ENCODE peak calls at places on chromosome 19, in six cellular contexts. W is GM20000, P is Ammon's horn, D is caudate nucleus, Z is iris pigment epithelial cell, C is SJSA1. E is an unnamed sample.

GRCh38 chr19:7665076-7665475 is 3.8 kb upstream of the RETN start:
- DNase-seq in W (no peak), C (no peak), Z (peak), P (peak), D (no peak), E (no peak)

GRCh38 chr19:3459965-3460582 is 20.3 kb downstream of the SMIM24 start:
- DNase-seq in D (no peak), W (no peak), C (no peak), P (no peak), Z (no peak), E (no peak)

GRCh38 chr19:33518541-33518940 is 3.0 kb downstream of the PEPD start:
- DNase-seq in C (no peak), D (no peak), W (no peak), Z (no peak), P (no peak), E (no peak)

GRCh38 chr19:33673258-33673875 is 51.6 kb downstream of the CHST8 start:
- DNase-seq in D (no peak), W (no peak), C (no peak), P (no peak), Z (no peak), E (no peak)

GRCh38 chr19:53994811-53995210 is 3.4 kb downstream of the CACNG6 start:
- DNase-seq in D (no peak), W (no peak), C (no peak), Z (peak), P (no peak), E (no peak)

GRCh38 chr19:18441804-18442788 is 4.2 kb upstream of the ISYNA1 start:
- DNase-seq in C (no peak), W (no peak), Z (no peak), D (no peak), P (no peak), E (no peak)

GRCh38 chr19:34808566-34808965 is 35.6 kb upstream of the ZNF599 start:
- DNase-seq in D (no peak), W (no peak), Z (peak), C (peak), P (no peak), E (no peak)

GRCh38 chr19:35354898-35355297 is 3.4 kb upstream of the FFAR3 start:
- DNase-seq in Z (no peak), W (no peak), D (no peak), P (no peak), C (no peak), E (no peak)

GRCh38 chr19:16061943-16062342 is 14.4 kb upstream of the TPM4 start:
- DNase-seq in D (no peak), P (no peak), Z (no peak), C (no peak), W (peak), E (no peak)

GRCh38 chr19:52935434-52935833 is 12.2 kb upstream of the ZNF888 start:
- DNase-seq in D (no peak), Z (peak), P (no peak), C (peak), W (no peak), E (no peak)

GRCh38 chr19:17605117-17605516 is 49.7 kb downstream of the COLGALT1 start:
- DNase-seq in D (no peak), P (no peak), Z (no peak), W (no peak), C (no peak), E (no peak)

GRCh38 chr19:12984143-12984627 is 11.1 kb upstream of the NFIX start:
- DNase-seq in C (no peak), P (no peak), Z (no peak), W (no peak), D (no peak), E (no peak)

GRCh38 chr19:3282564-3282963 is 58.1 kb downstream of the CELF5 start:
- DNase-seq in C (no peak), P (no peak), Z (no peak), W (no peak), D (no peak), E (no peak)

GRCh38 chr19:29487432-29487831 is 38.4 kb upstream of the VSTM2B start:
- DNase-seq in C (no peak), Z (no peak), W (no peak), P (no peak), D (no peak), E (peak)

GRCh38 chr19:45870798-45871197 is 6.7 kb downstream of the FOXA3 start:
- DNase-seq in P (no peak), D (no peak), W (no peak), Z (no peak), C (no peak), E (no peak)